ENCODE peak calls at places on chromosomes 6 and 20, in ten cellular contexts. One of them, this sample, is unnamed.
A peak's percentile ranks its signal among the peaks of the same experiment; 100 is the strongest.

GRCh38 chr6:9796827-9797226 is 618.0 kb downstream of the TFAP2A start:
- DNase-seq in tibial artery: no peak
- DNase-seq in adrenal gland: no peak
- DNase-seq in fibroblast of villous mesenchyme: no peak
- DNase-seq in stimulated activated naive CD4-positive, alpha-beta T cell treated with Interleukin-2 at 50 U/mL for 16 hours: no peak
- DNase-seq in GM10248: no peak
- DNase-seq in IMR-90: no peak
- DNase-seq in hippocampal formation: no peak
- DNase-seq in left lung: no peak
- DNase-seq in SK-MEL-5: no peak
- DNase-seq in this sample: no peak

GRCh38 chr6:135493218-135493961 is 4.2 kb downstream of the AHI1 start:
- DNase-seq in tibial artery: no peak
- DNase-seq in adrenal gland: no peak
- DNase-seq in fibroblast of villous mesenchyme: no peak
- DNase-seq in stimulated activated naive CD4-positive, alpha-beta T cell treated with Interleukin-2 at 50 U/mL for 16 hours: no peak
- DNase-seq in GM10248: no peak
- DNase-seq in IMR-90: peak; percentile 35
- DNase-seq in hippocampal formation: no peak
- DNase-seq in left lung: no peak
- DNase-seq in SK-MEL-5: no peak
- DNase-seq in this sample: no peak

GRCh38 chr6:35449287-35449881 is 2.8 kb upstream of the FANCE start:
- DNase-seq in tibial artery: no peak
- DNase-seq in adrenal gland: no peak
- DNase-seq in fibroblast of villous mesenchyme: peak; percentile 79
- DNase-seq in stimulated activated naive CD4-positive, alpha-beta T cell treated with Interleukin-2 at 50 U/mL for 16 hours: peak; percentile 22
- DNase-seq in GM10248: peak; percentile 86
- DNase-seq in IMR-90: peak; percentile 72
- DNase-seq in hippocampal formation: no peak
- DNase-seq in left lung: no peak
- DNase-seq in SK-MEL-5: peak; percentile 80
- DNase-seq in this sample: peak; percentile 89

GRCh38 chr6:26184492-26184891 is 97.3 kb downstream of the HFE start:
- DNase-seq in tibial artery: no peak
- DNase-seq in adrenal gland: no peak
- DNase-seq in fibroblast of villous mesenchyme: no peak
- DNase-seq in stimulated activated naive CD4-positive, alpha-beta T cell treated with Interleukin-2 at 50 U/mL for 16 hours: no peak
- DNase-seq in GM10248: no peak
- DNase-seq in IMR-90: no peak
- DNase-seq in hippocampal formation: no peak
- DNase-seq in left lung: no peak
- DNase-seq in SK-MEL-5: no peak
- DNase-seq in this sample: no peak

GRCh38 chr20:24605937-24606455 is 136.6 kb downstream of the SYNDIG1 start:
- DNase-seq in tibial artery: no peak
- DNase-seq in adrenal gland: no peak
- DNase-seq in fibroblast of villous mesenchyme: no peak
- DNase-seq in stimulated activated naive CD4-positive, alpha-beta T cell treated with Interleukin-2 at 50 U/mL for 16 hours: no peak
- DNase-seq in GM10248: no peak
- DNase-seq in IMR-90: no peak
- DNase-seq in hippocampal formation: no peak
- DNase-seq in left lung: no peak
- DNase-seq in SK-MEL-5: no peak
- DNase-seq in this sample: no peak

GRCh38 chr20:36349384-36350170 is 43.4 kb downstream of the DLGAP4 start:
- DNase-seq in tibial artery: no peak
- DNase-seq in adrenal gland: no peak
- DNase-seq in fibroblast of villous mesenchyme: no peak
- DNase-seq in stimulated activated naive CD4-positive, alpha-beta T cell treated with Interleukin-2 at 50 U/mL for 16 hours: no peak
- DNase-seq in GM10248: no peak
- DNase-seq in IMR-90: no peak
- DNase-seq in hippocampal formation: no peak
- DNase-seq in left lung: peak; percentile 48
- DNase-seq in SK-MEL-5: peak; percentile 17
- DNase-seq in this sample: no peak

GRCh38 chr6:159989882-159990480 is 21.1 kb downstream of the IGF2R start:
- DNase-seq in tibial artery: no peak
- DNase-seq in adrenal gland: no peak
- DNase-seq in fibroblast of villous mesenchyme: no peak
- DNase-seq in stimulated activated naive CD4-positive, alpha-beta T cell treated with Interleukin-2 at 50 U/mL for 16 hours: no peak
- DNase-seq in GM10248: no peak
- DNase-seq in IMR-90: peak; percentile 40
- DNase-seq in hippocampal formation: no peak
- DNase-seq in left lung: no peak
- DNase-seq in SK-MEL-5: no peak
- DNase-seq in this sample: peak; percentile 29

GRCh38 chr20:51750037-51750769 is 18.0 kb downstream of the ATP9A start:
- DNase-seq in tibial artery: peak; percentile 83
- DNase-seq in adrenal gland: peak; percentile 90
- DNase-seq in fibroblast of villous mesenchyme: peak; percentile 79
- DNase-seq in stimulated activated naive CD4-positive, alpha-beta T cell treated with Interleukin-2 at 50 U/mL for 16 hours: peak; percentile 50
- DNase-seq in GM10248: no peak
- DNase-seq in IMR-90: peak; percentile 94
- DNase-seq in hippocampal formation: peak; percentile 54
- DNase-seq in left lung: peak; percentile 79
- DNase-seq in SK-MEL-5: peak; percentile 97
- DNase-seq in this sample: peak; percentile 90

GRCh38 chr6:53302678-53303360 is 45.9 kb downstream of the ELOVL5 start:
- DNase-seq in tibial artery: no peak
- DNase-seq in adrenal gland: no peak
- DNase-seq in fibroblast of villous mesenchyme: peak; percentile 81
- DNase-seq in stimulated activated naive CD4-positive, alpha-beta T cell treated with Interleukin-2 at 50 U/mL for 16 hours: no peak
- DNase-seq in GM10248: no peak
- DNase-seq in IMR-90: peak; percentile 82
- DNase-seq in hippocampal formation: no peak
- DNase-seq in left lung: no peak
- DNase-seq in SK-MEL-5: no peak
- DNase-seq in this sample: peak; percentile 65

GRCh38 chr20:44684047-44684965 is 30.9 kb upstream of the CCN5 start:
- DNase-seq in tibial artery: no peak
- DNase-seq in adrenal gland: peak; percentile 86
- DNase-seq in fibroblast of villous mesenchyme: no peak
- DNase-seq in stimulated activated naive CD4-positive, alpha-beta T cell treated with Interleukin-2 at 50 U/mL for 16 hours: no peak
- DNase-seq in GM10248: no peak
- DNase-seq in IMR-90: no peak
- DNase-seq in hippocampal formation: no peak
- DNase-seq in left lung: no peak
- DNase-seq in SK-MEL-5: no peak
- DNase-seq in this sample: no peak

GRCh38 chr6:120826253-120826652 is 508.0 kb downstream of the TBC1D32 start:
- DNase-seq in tibial artery: no peak
- DNase-seq in adrenal gland: peak; percentile 38
- DNase-seq in fibroblast of villous mesenchyme: no peak
- DNase-seq in stimulated activated naive CD4-positive, alpha-beta T cell treated with Interleukin-2 at 50 U/mL for 16 hours: no peak
- DNase-seq in GM10248: no peak
- DNase-seq in IMR-90: no peak
- DNase-seq in hippocampal formation: no peak
- DNase-seq in left lung: no peak
- DNase-seq in SK-MEL-5: peak; percentile 47
- DNase-seq in this sample: no peak

GRCh38 chr20:34871320-34871926 is 1.2 kb downstream of the GGT7 start:
- DNase-seq in tibial artery: no peak
- DNase-seq in adrenal gland: no peak
- DNase-seq in fibroblast of villous mesenchyme: no peak
- DNase-seq in stimulated activated naive CD4-positive, alpha-beta T cell treated with Interleukin-2 at 50 U/mL for 16 hours: no peak
- DNase-seq in GM10248: no peak
- DNase-seq in IMR-90: no peak
- DNase-seq in hippocampal formation: no peak
- DNase-seq in left lung: no peak
- DNase-seq in SK-MEL-5: no peak
- DNase-seq in this sample: no peak

GRCh38 chr6:119297049-119297448 is 52.5 kb downstream of the MAN1A1 start:
- DNase-seq in tibial artery: no peak
- DNase-seq in adrenal gland: no peak
- DNase-seq in fibroblast of villous mesenchyme: no peak
- DNase-seq in stimulated activated naive CD4-positive, alpha-beta T cell treated with Interleukin-2 at 50 U/mL for 16 hours: no peak
- DNase-seq in GM10248: no peak
- DNase-seq in IMR-90: no peak
- DNase-seq in hippocampal formation: no peak
- DNase-seq in left lung: no peak
- DNase-seq in SK-MEL-5: no peak
- DNase-seq in this sample: no peak

GRCh38 chr20:1119128-1119505 is 715 bp downstream of the PSMF1 start:
- DNase-seq in tibial artery: no peak
- DNase-seq in adrenal gland: no peak
- DNase-seq in fibroblast of villous mesenchyme: no peak
- DNase-seq in stimulated activated naive CD4-positive, alpha-beta T cell treated with Interleukin-2 at 50 U/mL for 16 hours: no peak
- DNase-seq in GM10248: no peak
- DNase-seq in IMR-90: no peak
- DNase-seq in hippocampal formation: no peak
- DNase-seq in left lung: no peak
- DNase-seq in SK-MEL-5: no peak
- DNase-seq in this sample: no peak

GRCh38 chr6:4350571-4351505 is 215.5 kb upstream of the ECI2 start:
- DNase-seq in tibial artery: no peak
- DNase-seq in adrenal gland: no peak
- DNase-seq in fibroblast of villous mesenchyme: peak; percentile 70
- DNase-seq in stimulated activated naive CD4-positive, alpha-beta T cell treated with Interleukin-2 at 50 U/mL for 16 hours: no peak
- DNase-seq in GM10248: no peak
- DNase-seq in IMR-90: peak; percentile 73
- DNase-seq in hippocampal formation: no peak
- DNase-seq in left lung: no peak
- DNase-seq in SK-MEL-5: no peak
- DNase-seq in this sample: no peak

GRCh38 chr20:5056801-5057599 is 55.7 kb upstream of the SLC23A2 start:
- DNase-seq in tibial artery: peak; percentile 77
- DNase-seq in adrenal gland: peak; percentile 44
- DNase-seq in fibroblast of villous mesenchyme: peak; percentile 23
- DNase-seq in stimulated activated naive CD4-positive, alpha-beta T cell treated with Interleukin-2 at 50 U/mL for 16 hours: peak; percentile 57
- DNase-seq in GM10248: peak; percentile 64
- DNase-seq in IMR-90: peak; percentile 46
- DNase-seq in hippocampal formation: no peak
- DNase-seq in left lung: peak; percentile 85
- DNase-seq in SK-MEL-5: peak; percentile 100
- DNase-seq in this sample: peak; percentile 70

GRCh38 chr6:119028106-119028505 is 50.4 kb downstream of the FAM184A start:
- DNase-seq in tibial artery: no peak
- DNase-seq in adrenal gland: no peak
- DNase-seq in fibroblast of villous mesenchyme: no peak
- DNase-seq in stimulated activated naive CD4-positive, alpha-beta T cell treated with Interleukin-2 at 50 U/mL for 16 hours: no peak
- DNase-seq in GM10248: no peak
- DNase-seq in IMR-90: no peak
- DNase-seq in hippocampal formation: no peak
- DNase-seq in left lung: no peak
- DNase-seq in SK-MEL-5: no peak
- DNase-seq in this sample: no peak

GRCh38 chr20:15642676-15643075 is 930.6 kb downstream of the KIF16B start:
- DNase-seq in tibial artery: no peak
- DNase-seq in adrenal gland: no peak
- DNase-seq in fibroblast of villous mesenchyme: peak; percentile 51
- DNase-seq in stimulated activated naive CD4-positive, alpha-beta T cell treated with Interleukin-2 at 50 U/mL for 16 hours: no peak
- DNase-seq in GM10248: no peak
- DNase-seq in IMR-90: peak; percentile 80
- DNase-seq in hippocampal formation: no peak
- DNase-seq in left lung: no peak
- DNase-seq in SK-MEL-5: no peak
- DNase-seq in this sample: peak; percentile 24

GRCh38 chr6:39302669-39303424 is 11.4 kb downstream of the KCNK17 start:
- DNase-seq in tibial artery: peak; percentile 72
- DNase-seq in adrenal gland: peak; percentile 85
- DNase-seq in fibroblast of villous mesenchyme: peak; percentile 52
- DNase-seq in stimulated activated naive CD4-positive, alpha-beta T cell treated with Interleukin-2 at 50 U/mL for 16 hours: peak; percentile 78
- DNase-seq in GM10248: peak; percentile 91
- DNase-seq in IMR-90: peak; percentile 47
- DNase-seq in hippocampal formation: peak; percentile 53
- DNase-seq in left lung: peak; percentile 93
- DNase-seq in SK-MEL-5: peak; percentile 78
- DNase-seq in this sample: peak; percentile 92

GRCh38 chr6:134041093-134041492 is 11.3 kb downstream of the SLC2A12 start:
- DNase-seq in tibial artery: no peak
- DNase-seq in adrenal gland: no peak
- DNase-seq in fibroblast of villous mesenchyme: peak; percentile 62
- DNase-seq in stimulated activated naive CD4-positive, alpha-beta T cell treated with Interleukin-2 at 50 U/mL for 16 hours: no peak
- DNase-seq in GM10248: no peak
- DNase-seq in IMR-90: peak; percentile 82
- DNase-seq in hippocampal formation: no peak
- DNase-seq in left lung: no peak
- DNase-seq in SK-MEL-5: peak; percentile 15
- DNase-seq in this sample: peak; percentile 76

GRCh38 chr20:12511499-12511898 is 497.3 kb upstream of the SPTLC3 start:
- DNase-seq in tibial artery: no peak
- DNase-seq in adrenal gland: no peak
- DNase-seq in fibroblast of villous mesenchyme: no peak
- DNase-seq in stimulated activated naive CD4-positive, alpha-beta T cell treated with Interleukin-2 at 50 U/mL for 16 hours: no peak
- DNase-seq in GM10248: no peak
- DNase-seq in IMR-90: no peak
- DNase-seq in hippocampal formation: no peak
- DNase-seq in left lung: no peak
- DNase-seq in SK-MEL-5: no peak
- DNase-seq in this sample: no peak

GRCh38 chr6:37624606-37625574 is 72.8 kb downstream of the MDGA1 start:
- DNase-seq in tibial artery: peak; percentile 31
- DNase-seq in adrenal gland: peak; percentile 68
- DNase-seq in fibroblast of villous mesenchyme: peak; percentile 19
- DNase-seq in stimulated activated naive CD4-positive, alpha-beta T cell treated with Interleukin-2 at 50 U/mL for 16 hours: no peak
- DNase-seq in GM10248: no peak
- DNase-seq in IMR-90: no peak
- DNase-seq in hippocampal formation: no peak
- DNase-seq in left lung: peak; percentile 90
- DNase-seq in SK-MEL-5: no peak
- DNase-seq in this sample: peak; percentile 82

GRCh38 chr6:139367810-139368321 is 6.6 kb downstream of the CITED2 start:
- DNase-seq in tibial artery: no peak
- DNase-seq in adrenal gland: no peak
- DNase-seq in fibroblast of villous mesenchyme: peak; percentile 43
- DNase-seq in stimulated activated naive CD4-positive, alpha-beta T cell treated with Interleukin-2 at 50 U/mL for 16 hours: no peak
- DNase-seq in GM10248: no peak
- DNase-seq in IMR-90: no peak
- DNase-seq in hippocampal formation: no peak
- DNase-seq in left lung: no peak
- DNase-seq in SK-MEL-5: peak; percentile 16
- DNase-seq in this sample: no peak

GRCh38 chr6:163760860-163761259 is 346.3 kb downstream of the QKI start:
- DNase-seq in tibial artery: no peak
- DNase-seq in adrenal gland: no peak
- DNase-seq in fibroblast of villous mesenchyme: no peak
- DNase-seq in stimulated activated naive CD4-positive, alpha-beta T cell treated with Interleukin-2 at 50 U/mL for 16 hours: no peak
- DNase-seq in GM10248: no peak
- DNase-seq in IMR-90: no peak
- DNase-seq in hippocampal formation: no peak
- DNase-seq in left lung: no peak
- DNase-seq in SK-MEL-5: no peak
- DNase-seq in this sample: no peak

GRCh38 chr6:40334496-40334895 is 252.7 kb downstream of the LRFN2 start:
- DNase-seq in tibial artery: no peak
- DNase-seq in adrenal gland: no peak
- DNase-seq in fibroblast of villous mesenchyme: no peak
- DNase-seq in stimulated activated naive CD4-positive, alpha-beta T cell treated with Interleukin-2 at 50 U/mL for 16 hours: no peak
- DNase-seq in GM10248: no peak
- DNase-seq in IMR-90: no peak
- DNase-seq in hippocampal formation: no peak
- DNase-seq in left lung: no peak
- DNase-seq in SK-MEL-5: no peak
- DNase-seq in this sample: no peak

GRCh38 chr6:90121982-90122381 is 174.7 kb downstream of the BACH2 start:
- DNase-seq in tibial artery: no peak
- DNase-seq in adrenal gland: no peak
- DNase-seq in fibroblast of villous mesenchyme: no peak
- DNase-seq in stimulated activated naive CD4-positive, alpha-beta T cell treated with Interleukin-2 at 50 U/mL for 16 hours: no peak
- DNase-seq in GM10248: no peak
- DNase-seq in IMR-90: peak; percentile 52
- DNase-seq in hippocampal formation: no peak
- DNase-seq in left lung: no peak
- DNase-seq in SK-MEL-5: no peak
- DNase-seq in this sample: peak; percentile 43

GRCh38 chr6:119446623-119447008 is 97.1 kb upstream of the MAN1A1 start:
- DNase-seq in tibial artery: peak; percentile 64
- DNase-seq in adrenal gland: peak; percentile 58
- DNase-seq in fibroblast of villous mesenchyme: peak; percentile 88
- DNase-seq in stimulated activated naive CD4-positive, alpha-beta T cell treated with Interleukin-2 at 50 U/mL for 16 hours: no peak
- DNase-seq in GM10248: no peak
- DNase-seq in IMR-90: peak; percentile 75
- DNase-seq in hippocampal formation: no peak
- DNase-seq in left lung: no peak
- DNase-seq in SK-MEL-5: no peak
- DNase-seq in this sample: peak; percentile 45